ENCODE peak calls at places on chromosomes 7 and 10, in nine cellular contexts. U is PC-3; A is pancreas; F is neuronal stem cell; D is GM23248; J is coronary artery; N is mammary epithelial cell; O is CD4-positive, alpha-beta memory T cell; W is upper lobe of right lung. G is an unnamed sample.

GRCh38 chr7:64485623-64486022 is 77.2 kb downstream of the ZNF680 start:
- DNase-seq in O (no peak), U (no peak), N (no peak), J (no peak), A (no peak), W (no peak), D (no peak), F (no peak), G (no peak)

GRCh38 chr10:60384708-60385398 is 4.8 kb downstream of the ANK3 start:
- DNase-seq in D (peak), O (no peak), A (peak), U (peak), N (peak), J (no peak), W (no peak), F (no peak), G (no peak)

GRCh38 chr7:6306471-6306870 is 34.0 kb upstream of the CYTH3 start:
- DNase-seq in N (peak), O (no peak), W (no peak), D (peak), F (no peak), A (no peak), U (peak), J (no peak), G (peak)

GRCh38 chr10:63887026-63887589 is 365.9 kb downstream of the REEP3 start:
- DNase-seq in W (no peak), U (no peak), J (no peak), O (no peak), N (no peak), D (no peak), A (peak), F (no peak), G (no peak)

GRCh38 chr7:22142593-22142992 is 196.9 kb upstream of the CDCA7L start:
- DNase-seq in F (no peak), A (no peak), U (no peak), W (no peak), O (no peak), N (no peak), D (no peak), J (no peak), G (no peak)

GRCh38 chr10:114653926-114654325 is 4.1 kb downstream of the ABLIM1 start:
- DNase-seq in A (no peak), U (no peak), N (no peak), W (no peak), D (no peak), F (no peak), J (no peak), O (no peak), G (no peak)

GRCh38 chr7:122643248-122643647 is 55.7 kb downstream of the RNF133 start:
- DNase-seq in D (no peak), W (no peak), F (no peak), A (no peak), O (no peak), U (no peak), J (no peak), N (no peak), G (no peak)

GRCh38 chr7:143299840-143300239 is 11.7 kb downstream of the CASP2 start:
- DNase-seq in J (no peak), A (peak), F (no peak), N (no peak), W (no peak), O (peak), D (peak), U (peak), G (peak)

GRCh38 chr7:47435889-47436312 is 146.0 kb downstream of the TNS3 start:
- DNase-seq in F (peak), D (peak), A (peak), U (peak), N (peak), W (no peak), O (no peak), J (no peak), G (peak)

GRCh38 chr10:103457176-103457712 is 1.5 kb downstream of the CALHM1 start:
- DNase-seq in O (no peak), A (no peak), U (no peak), J (no peak), D (no peak), W (no peak), N (no peak), F (no peak), G (no peak)

GRCh38 chr7:81385370-81385769 is 384.5 kb downstream of the HGF start:
- DNase-seq in N (no peak), J (no peak), F (no peak), D (no peak), U (no peak), W (no peak), A (no peak), O (no peak), G (no peak)

GRCh38 chr10:7956508-7956907 is 98.0 kb upstream of the GATA3 start:
- DNase-seq in F (no peak), U (peak), W (no peak), O (no peak), N (peak), A (no peak), D (peak), J (no peak), G (no peak)

GRCh38 chr7:25895792-25896171 is 256.2 kb upstream of the NFE2L3 start:
- DNase-seq in N (no peak), A (no peak), U (no peak), J (no peak), D (no peak), F (no peak), O (no peak), W (no peak), G (no peak)

GRCh38 chr10:103921750-103922195 is 3.8 kb upstream of the STN1 start:
- DNase-seq in O (no peak), N (peak), U (no peak), J (no peak), W (no peak), D (peak), A (no peak), F (no peak), G (no peak)

GRCh38 chr10:130037169-130037661 is 73.1 kb upstream of the EBF3 start:
- DNase-seq in A (no peak), N (no peak), O (no peak), F (no peak), J (peak), W (peak), U (no peak), D (no peak), G (no peak)

GRCh38 chr7:6248581-6248980 is 23.8 kb downstream of the CYTH3 start:
- DNase-seq in A (no peak), W (no peak), N (peak), O (no peak), F (no peak), J (no peak), D (peak), U (peak), G (peak)

GRCh38 chr7:20064974-20065862 is 152.0 kb downstream of the MACC1 start:
- DNase-seq in U (no peak), W (no peak), N (peak), A (no peak), J (no peak), O (no peak), F (no peak), D (peak), G (no peak)

GRCh38 chr10:71845410-71846406 is 5.3 kb downstream of the PSAP start:
- DNase-seq in D (peak), F (no peak), J (no peak), W (peak), A (no peak), U (no peak), O (no peak), N (no peak), G (no peak)

GRCh38 chr10:93458821-93459257 is 23.3 kb downstream of the MYOF start:
- DNase-seq in F (no peak), W (peak), U (peak), D (peak), N (peak), J (peak), O (no peak), A (peak), G (peak)

GRCh38 chr7:113144839-113145238 is 26.5 kb upstream of the SMIM30 start:
- DNase-seq in D (no peak), W (no peak), F (no peak), U (no peak), N (no peak), O (no peak), A (no peak), J (no peak), G (no peak)

GRCh38 chr7:1060315-1061080 is 16.2 kb downstream of the GPR146 start:
- DNase-seq in J (no peak), D (no peak), N (no peak), A (peak), W (peak), U (no peak), O (no peak), F (no peak), G (peak)

GRCh38 chr10:112585052-112585451 is 138.0 kb downstream of the VTI1A start:
- DNase-seq in U (peak), N (peak), W (no peak), O (no peak), F (no peak), J (no peak), A (no peak), D (peak), G (no peak)

GRCh38 chr7:137026176-137026500 is 157.7 kb downstream of the CHRM2 start:
- DNase-seq in N (no peak), O (no peak), F (no peak), J (no peak), W (no peak), U (no peak), D (no peak), A (no peak), G (no peak)

GRCh38 chr7:109915670-109916069 is 1175.3 kb upstream of the LRRN3 start:
- DNase-seq in N (no peak), U (no peak), A (no peak), J (no peak), D (no peak), F (no peak), O (no peak), W (no peak), G (no peak)

GRCh38 chr10:77505431-77506334 is 131.9 kb downstream of the KCNMA1 start:
- DNase-seq in A (no peak), U (peak), F (no peak), J (no peak), W (no peak), N (peak), D (peak), O (no peak), G (peak)

GRCh38 chr10:29895436-29895835 is 163.9 kb downstream of the JCAD start:
- DNase-seq in J (peak), U (no peak), A (no peak), O (no peak), D (peak), N (peak), W (no peak), F (peak), G (peak)

GRCh38 chr10:69425513-69426298 is 9.0 kb upstream of the TACR2 start:
- DNase-seq in A (no peak), O (peak), F (no peak), U (peak), W (no peak), N (peak), J (no peak), D (no peak), G (peak)

GRCh38 chr10:73635781-73636180 is 5.5 kb downstream of the MYOZ1 start:
- DNase-seq in J (no peak), A (no peak), U (no peak), D (no peak), O (no peak), W (no peak), F (no peak), N (no peak), G (no peak)

GRCh38 chr7:156360835-156361234 is 279.7 kb upstream of the RNF32 start:
- DNase-seq in D (no peak), W (no peak), U (no peak), J (no peak), N (no peak), F (no peak), A (no peak), O (no peak), G (no peak)

GRCh38 chr7:115127399-115128021 is 205.6 kb downstream of the MDFIC start:
- DNase-seq in N (peak), U (peak), F (no peak), W (no peak), A (no peak), O (no peak), J (no peak), D (no peak), G (peak)

GRCh38 chr10:61634711-61635110 is 28.0 kb upstream of the CABCOCO1 start:
- DNase-seq in O (no peak), U (no peak), F (no peak), J (no peak), W (no peak), N (no peak), D (peak), A (no peak), G (no peak)

DNA sequence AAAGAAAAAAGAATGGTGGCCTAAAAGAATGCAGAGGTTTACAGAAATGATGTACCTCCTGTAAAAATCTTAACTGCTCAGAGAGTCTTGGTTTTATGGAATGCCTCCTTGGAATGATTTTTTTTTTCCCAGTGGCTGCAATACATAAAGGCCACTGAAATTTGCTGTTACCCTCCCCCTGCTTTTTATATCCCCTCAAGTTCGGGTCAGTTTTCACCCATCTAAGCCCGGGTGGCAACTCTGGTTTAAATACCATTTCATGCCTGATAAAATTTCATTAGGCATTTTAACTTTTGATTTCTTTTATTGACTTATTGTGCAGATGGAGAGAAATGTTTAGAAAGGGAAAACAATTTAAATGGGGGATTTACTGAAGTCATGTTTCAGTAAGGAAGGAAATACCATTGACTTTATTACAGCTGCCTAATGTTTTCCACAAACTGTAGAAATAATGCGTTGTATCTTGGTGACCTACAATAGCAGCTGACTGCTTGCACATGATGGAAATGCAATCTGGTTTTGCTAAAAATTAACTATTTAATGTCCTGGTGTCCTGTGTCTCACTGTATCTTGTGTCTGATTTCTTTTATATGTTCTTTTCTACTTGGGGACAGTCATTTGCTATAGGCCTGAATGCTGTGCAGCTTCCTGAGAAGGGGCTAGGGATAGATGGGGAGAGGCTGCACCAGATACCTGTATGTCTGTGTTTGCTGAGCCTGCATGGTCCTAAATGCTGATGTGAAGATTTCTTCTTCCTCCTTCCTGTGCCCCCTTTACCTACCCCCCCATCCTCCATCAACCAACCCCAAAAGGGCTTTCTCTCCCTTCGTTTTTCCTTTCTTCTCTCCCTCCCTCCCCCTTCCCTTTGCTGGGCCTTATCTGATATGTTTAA is 102.3 kb downstream of the SAMD9 start:
- DNase-seq in A (no peak), J (no peak), D (peak), U (peak), F (no peak), O (no peak), N (no peak), W (no peak), G (no peak)
- H3K27ac ChIP-seq in A (no peak), J (no peak), D (peak), U (peak), F (no peak), O (no peak), N (no peak), W (no peak), G (no peak)

DNA sequence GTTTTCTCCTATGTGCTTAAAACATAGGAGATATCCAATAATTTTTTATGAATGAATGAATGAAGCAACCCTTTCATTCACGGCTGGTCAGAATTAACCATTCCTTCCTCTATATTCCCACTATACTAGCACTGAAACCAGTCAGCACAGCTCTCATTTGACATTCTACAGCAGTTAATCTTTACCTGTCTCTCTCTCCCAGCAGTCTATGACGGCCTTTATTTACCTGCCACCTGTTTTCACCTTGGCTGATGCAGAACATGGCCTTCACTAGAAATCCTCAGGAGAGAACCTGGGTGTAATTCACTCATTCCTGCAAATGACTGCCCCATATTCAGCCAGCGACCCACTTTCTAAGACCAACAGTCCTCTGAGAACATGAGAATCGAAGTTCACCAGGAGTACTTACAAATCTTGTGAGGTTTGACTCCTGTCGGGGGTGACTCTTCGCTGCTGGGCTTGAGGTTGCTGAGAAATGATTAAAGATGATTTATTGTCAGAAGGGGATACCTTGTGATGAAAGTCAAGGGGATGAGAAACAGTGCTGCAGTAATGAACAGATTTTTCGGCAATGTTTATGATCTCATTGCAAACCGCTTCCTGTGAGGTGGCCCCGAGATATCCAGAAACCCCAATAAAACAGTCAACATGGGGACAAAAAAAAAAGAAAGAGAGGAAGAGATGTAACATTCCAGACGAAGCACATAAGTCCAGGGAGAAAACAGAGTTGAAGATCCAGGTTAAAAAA is 30.9 kb upstream of the PDLIM1 start:
- DNase-seq in J (no peak), U (no peak), F (no peak), A (no peak), O (no peak), D (no peak), W (no peak), N (no peak), G (no peak)
- H3K27ac ChIP-seq in J (no peak), U (no peak), F (no peak), A (no peak), O (no peak), D (no peak), W (no peak), N (no peak), G (no peak)

DNA sequence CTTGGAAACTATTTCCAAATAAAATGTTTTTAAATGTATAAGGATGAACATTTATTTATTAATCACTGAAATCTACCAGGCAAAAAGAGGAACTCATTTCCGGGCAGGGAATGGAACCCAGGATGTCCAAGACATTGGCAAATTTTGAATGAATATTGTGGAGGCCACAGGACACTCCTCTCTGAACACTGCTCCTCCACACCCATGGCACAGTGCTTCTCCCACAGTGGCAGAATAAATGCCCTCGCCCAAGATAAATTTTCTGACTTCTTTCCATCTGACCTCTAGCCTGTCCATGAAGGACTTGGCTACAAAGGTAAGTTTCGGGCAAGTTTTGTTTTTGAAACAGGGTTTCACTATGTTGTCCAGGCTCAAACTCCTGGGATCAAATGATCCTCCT is 39.0 kb downstream of the HIPK2 start:
- DNase-seq in N (no peak), F (no peak), U (no peak), A (no peak), D (no peak), W (no peak), O (no peak), J (no peak), G (no peak)
- H3K27ac ChIP-seq in N (no peak), F (no peak), U (no peak), A (no peak), D (no peak), W (no peak), O (no peak), J (peak), G (no peak)

DNA sequence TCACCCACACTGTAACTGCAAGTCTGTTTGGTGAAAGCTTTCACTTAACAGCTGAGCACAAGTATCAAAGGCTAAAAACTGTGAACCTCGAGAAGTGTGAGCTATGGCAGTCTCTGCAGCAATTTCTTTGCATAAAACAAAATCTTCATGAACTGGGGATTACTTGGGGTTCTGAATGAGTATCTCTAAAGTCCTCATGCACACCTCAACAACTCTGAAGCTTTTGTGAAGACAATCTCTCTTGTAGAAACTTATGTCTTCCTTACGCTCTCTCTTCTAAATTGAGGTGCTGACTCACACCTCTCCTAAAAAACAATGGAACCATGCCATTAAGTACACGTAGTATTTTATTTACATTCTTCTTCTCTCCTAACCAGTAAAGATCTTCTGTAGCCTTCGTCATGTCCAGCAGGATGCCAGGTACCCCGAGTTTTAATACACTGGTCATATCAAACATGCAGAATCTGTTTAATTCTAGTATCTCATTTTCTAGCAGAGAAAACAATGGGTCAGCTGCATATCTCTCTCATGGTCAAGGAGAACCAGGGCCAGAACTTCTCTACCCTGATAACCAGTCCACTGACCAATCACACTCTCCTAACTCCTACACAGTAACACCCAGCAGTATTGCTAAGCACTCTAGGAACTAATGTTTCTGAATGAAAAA is 76.9 kb downstream of the UBE2H start:
- DNase-seq in O (no peak), W (no peak), U (peak), A (no peak), D (peak), J (no peak), N (peak), F (no peak), G (no peak)
- H3K27ac ChIP-seq in O (no peak), W (no peak), U (peak), A (peak), D (peak), J (no peak), N (peak), F (no peak), G (no peak)

GRCh38 chr10:26485150-26485941 is 47.2 kb downstream of the APBB1IP start:
- DNase-seq in O (no peak), U (no peak), A (peak), N (no peak), J (no peak), W (no peak), F (no peak), D (peak), G (peak)
- H3K27ac ChIP-seq in O (peak), U (peak), A (no peak), N (no peak), J (peak), W (no peak), F (no peak), D (peak), G (peak)

DNA sequence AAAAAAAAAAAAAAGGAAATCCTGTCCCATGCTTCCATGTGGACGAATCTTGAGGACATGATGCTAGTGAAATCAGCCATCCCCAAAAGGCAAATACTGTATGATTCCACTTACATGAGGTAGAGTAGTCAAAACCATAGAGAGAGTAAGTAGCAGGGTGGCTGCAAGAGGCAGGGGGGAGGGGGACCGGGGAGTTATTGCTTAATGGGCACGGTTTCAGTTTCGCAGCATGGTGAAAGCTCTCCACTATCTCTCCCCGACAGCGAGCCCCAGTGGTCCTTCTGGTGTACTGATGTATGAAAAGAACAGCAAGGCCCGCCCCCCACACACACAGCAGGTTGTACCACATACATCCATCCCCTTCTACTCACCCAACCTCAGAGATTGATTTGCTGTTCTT is 32.8 kb downstream of the NOD1 start:
- DNase-seq in F (no peak), A (no peak), J (no peak), U (no peak), O (peak), N (no peak), D (peak), W (peak), G (peak)
- H3K27ac ChIP-seq in F (no peak), A (no peak), J (no peak), U (no peak), O (no peak), N (no peak), D (no peak), W (no peak), G (no peak)

G was measured in trophoblast cell.